ENCODE peak calls at places on chromosomes 7 and 10, in five cellular contexts. K is ascending aorta; N is mesenchymal stem cell; R is GM23338; E is CD8-positive, alpha-beta memory T cell. U is an unnamed sample.

GRCh38 chr7:46152671-46153070 is 231.6 kb upstream of the IGFBP3 start:
- DNase-seq in R (peak), N (no peak), E (no peak), K (no peak), U (no peak)

GRCh38 chr7:32346253-32346652 is 143.9 kb downstream of the LSM5 start:
- DNase-seq in N (no peak), R (no peak), E (no peak), K (no peak), U (no peak)

GRCh38 chr10:124033887-124034218 is 59.5 kb downstream of the CHST15 start:
- DNase-seq in R (no peak), E (no peak), N (no peak), K (no peak), U (no peak)

GRCh38 chr10:118256825-118257570 is 85.1 kb downstream of the FAM204A start:
- DNase-seq in E (no peak), N (no peak), K (no peak), R (no peak), U (no peak)

GRCh38 chr10:8568401-8568800 is 513.9 kb downstream of the GATA3 start:
- DNase-seq in K (no peak), E (no peak), N (no peak), R (no peak), U (no peak)

GRCh38 chr10:132691711-132692153 is 94.2 kb downstream of the NKX6-2 start:
- DNase-seq in E (no peak), N (no peak), R (no peak), K (no peak), U (no peak)

GRCh38 chr7:96418600-96418999 is 96.7 kb upstream of the SLC25A13 start:
- DNase-seq in E (no peak), K (no peak), N (no peak), R (no peak), U (no peak)

GRCh38 chr10:12130237-12130872 is 878 bp downstream of the SEC61A2 start:
- DNase-seq in K (no peak), R (peak), N (peak), E (peak), U (no peak)

GRCh38 chr7:42168512-42168911 is 68.5 kb downstream of the GLI3 start:
- DNase-seq in E (no peak), N (no peak), K (no peak), R (no peak), U (no peak)

GRCh38 chr10:58807631-58808024 is 295.0 kb downstream of the BICC1 start:
- DNase-seq in N (no peak), K (no peak), E (no peak), R (no peak), U (no peak)

GRCh38 chr10:102817175-102817574 is 20.0 kb downstream of the CYP17A1 start:
- DNase-seq in N (no peak), E (no peak), K (no peak), R (no peak), U (no peak)
- H3K27ac ChIP-seq in N (no peak), E (no peak), K (peak), R (no peak), U (peak)

DNA sequence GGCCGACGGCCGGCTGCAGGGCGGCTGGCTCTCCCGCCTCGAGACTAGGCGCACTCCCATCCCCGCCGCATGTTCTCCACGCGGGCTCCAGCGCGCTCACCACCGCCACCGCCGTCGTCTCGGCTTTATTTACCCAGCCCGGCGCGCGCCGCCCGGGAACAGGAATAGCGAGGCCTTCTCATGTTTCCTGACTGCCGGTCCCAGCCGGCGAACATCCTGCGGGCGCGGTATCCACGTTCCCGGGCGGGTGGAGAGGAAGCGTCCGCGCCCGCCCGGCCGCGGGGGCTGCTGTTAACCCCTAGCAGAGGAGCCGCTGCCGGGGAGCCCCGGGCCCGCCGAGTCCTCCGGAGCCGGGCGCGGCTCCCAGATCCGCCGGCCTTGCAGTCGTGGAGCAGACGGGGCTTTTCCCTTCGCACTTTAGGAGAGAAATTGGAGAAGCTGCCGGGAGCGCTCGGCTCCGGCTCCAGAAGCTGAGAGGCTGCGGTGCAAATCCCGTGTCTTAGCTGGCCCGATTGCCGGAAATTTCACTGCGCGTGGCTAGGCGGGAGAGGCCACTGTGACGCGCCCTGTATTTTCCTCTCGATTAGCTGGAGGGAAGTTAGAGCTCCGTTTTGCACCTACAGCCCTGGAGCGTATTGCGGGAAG is at the start of gene MKX:
- DNase-seq in R (peak), E (peak), N (peak), K (no peak), U (no peak)
- H3K27ac ChIP-seq in R (no peak), E (no peak), N (no peak), K (peak), U (peak)

GRCh38 chr10:61901829-61902447 is 439 bp downstream of the ARID5B start:
- DNase-seq in R (peak), E (no peak), N (peak), K (no peak), U (no peak)
- H3K27ac ChIP-seq in R (no peak), E (peak), N (peak), K (peak), U (peak)

GRCh38 chr7:19963695-19964094 is 190.3 kb upstream of the TMEM196 start:
- DNase-seq in K (no peak), N (no peak), E (no peak), R (no peak), U (no peak)

GRCh38 chr7:19957664-19958063 is 184.2 kb upstream of the TMEM196 start:
- DNase-seq in E (no peak), N (peak), K (no peak), R (no peak), U (no peak)

GRCh38 chr7:19964198-19964597 is 190.8 kb upstream of the TMEM196 start:
- DNase-seq in N (no peak), E (no peak), R (no peak), K (no peak), U (no peak)

GRCh38 chr7:19958309-19958896 is 185.0 kb upstream of the TMEM196 start:
- DNase-seq in N (peak), K (no peak), E (no peak), R (no peak), U (no peak)
- H3K27ac ChIP-seq in N (peak), K (no peak), E (no peak), R (no peak), U (no peak)

GRCh38 chr7:52006674-52007073 is 690.1 kb upstream of the COBL start:
- DNase-seq in R (no peak), K (no peak), E (no peak), N (no peak), U (no peak)
- H3K27ac ChIP-seq in R (no peak), K (no peak), E (no peak), N (no peak), U (no peak)

GRCh38 chr10:42769653-42770052 is 12.9 kb upstream of the BMS1 start:
- DNase-seq in E (no peak), K (no peak), R (peak), N (no peak), U (no peak)

GRCh38 chr10:42769173-42769572 is 13.4 kb upstream of the BMS1 start:
- DNase-seq in N (no peak), K (no peak), E (no peak), R (no peak), U (no peak)

GRCh38 chr10:42768581-42769152 is 13.9 kb upstream of the BMS1 start:
- DNase-seq in K (no peak), E (no peak), N (no peak), R (no peak), U (no peak)

GRCh38 chr10:42767906-42768305 is 14.7 kb upstream of the BMS1 start:
- DNase-seq in R (no peak), K (no peak), E (no peak), N (no peak), U (no peak)
- H3K27ac ChIP-seq in R (no peak), K (no peak), E (no peak), N (no peak), U (no peak)

GRCh38 chr10:5545426-5545777 is 20.6 kb downstream of the CALML3 start:
- DNase-seq in K (no peak), R (no peak), E (no peak), N (no peak), U (no peak)

GRCh38 chr10:5545778-5546710 is 21.3 kb downstream of the CALML3 start:
- DNase-seq in K (peak), N (peak), E (no peak), R (no peak), U (no peak)

GRCh38 chr10:5543628-5544027 is 18.9 kb downstream of the CALML3 start:
- DNase-seq in E (no peak), K (no peak), N (peak), R (no peak), U (no peak)

GRCh38 chr10:5545011-5545410 is 20.2 kb downstream of the CALML3 start:
- DNase-seq in K (peak), R (no peak), E (no peak), N (no peak), U (no peak)

DNA sequence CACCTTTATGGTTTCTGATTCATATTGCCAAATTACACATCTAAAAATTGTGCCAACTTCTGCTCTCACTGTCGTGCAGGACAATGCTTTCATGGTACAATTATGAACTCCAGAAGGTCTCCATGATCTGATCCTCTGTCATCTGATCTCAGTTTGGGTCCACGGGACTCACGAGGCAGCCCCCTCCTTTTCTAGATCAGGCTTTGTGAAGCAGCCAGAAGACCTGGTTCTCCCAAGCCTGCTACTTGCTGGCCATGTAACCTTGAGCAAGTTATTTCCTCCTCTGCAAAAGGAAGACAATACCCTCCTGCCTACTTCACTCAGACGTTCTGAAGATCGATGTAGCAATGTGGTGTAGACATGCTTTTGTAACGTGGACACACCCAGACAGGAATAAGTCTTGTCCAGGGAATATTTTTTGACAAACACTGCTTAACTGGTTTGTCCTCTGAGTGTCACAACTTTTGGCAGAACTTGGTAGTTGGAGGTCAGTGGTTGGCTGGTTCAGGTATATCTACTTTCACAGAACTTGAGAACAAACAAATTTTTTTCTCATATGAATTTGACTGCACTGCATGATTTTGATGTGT is 19.6 kb downstream of the CALML3 start:
- DNase-seq in N (no peak), E (no peak), R (no peak), K (no peak), U (no peak)
- H3K27ac ChIP-seq in N (no peak), E (no peak), R (no peak), K (peak), U (peak)